ENCODE peak calls at places on chromosomes 16 and 17, in nine cellular contexts. M, V, P, Y, N, U, W, L and B are unnamed samples.

GRCh38 chr17:31907342-31907975 is 6.0 kb upstream of the UTP6 start:
- DNase-seq in M (peak), V (no peak), P (no peak), Y (no peak), N (no peak), U (peak), W (peak), L (no peak), B (peak)

GRCh38 chr17:32746698-32747097 is 130.2 kb downstream of the MYO1D start:
- DNase-seq in M (no peak), V (no peak), P (no peak), Y (peak), N (no peak), U (no peak), W (no peak), L (no peak), B (no peak)

GRCh38 chr17:71790791-71791190 is 330.0 kb upstream of the SOX9 start:
- DNase-seq in M (no peak), V (peak), P (no peak), Y (no peak), N (no peak), U (no peak), W (no peak), L (no peak), B (no peak)

GRCh38 chr17:47649972-47650524 is 329 bp downstream of the KPNB1 start:
- DNase-seq in M (peak), V (peak), P (peak), Y (no peak), N (peak), U (no peak), W (peak), L (peak), B (no peak)

GRCh38 chr16:31875112-31875803 is 1.7 kb downstream of the ZNF267 start:
- DNase-seq in M (no peak), V (no peak), P (no peak), Y (peak), N (no peak), U (no peak), W (no peak), L (no peak), B (no peak)

GRCh38 chr16:50188619-50189136 is 35.6 kb downstream of the TENT4B start:
- DNase-seq in M (no peak), V (no peak), P (no peak), Y (no peak), N (no peak), U (no peak), W (no peak), L (no peak), B (no peak)

GRCh38 chr17:45231481-45232116 is 9.9 kb downstream of the FMNL1 start:
- DNase-seq in M (no peak), V (peak), P (no peak), Y (no peak), N (no peak), U (no peak), W (peak), L (no peak), B (peak)

GRCh38 chr16:27355610-27356009 is 41.8 kb downstream of the IL4R start:
- DNase-seq in M (peak), V (no peak), P (no peak), Y (peak), N (no peak), U (peak), W (peak), L (peak), B (peak)

GRCh38 chr17:37194208-37194607 is 181.6 kb upstream of the C17orf78 start:
- DNase-seq in M (no peak), V (no peak), P (no peak), Y (no peak), N (no peak), U (no peak), W (no peak), L (no peak), B (no peak)

GRCh38 chr17:80348551-80349436 is 66.2 kb upstream of the ENDOV start:
- DNase-seq in M (no peak), V (no peak), P (peak), Y (peak), N (peak), U (no peak), W (no peak), L (no peak), B (no peak)

GRCh38 chr16:69724981-69725479 is 1.3 kb downstream of the NQO1 start:
- DNase-seq in M (peak), V (no peak), P (no peak), Y (peak), N (no peak), U (no peak), W (no peak), L (peak), B (no peak)

GRCh38 chr17:5772720-5773119 is 188.4 kb upstream of the NLRP1 start:
- DNase-seq in M (no peak), V (no peak), P (no peak), Y (no peak), N (no peak), U (no peak), W (no peak), L (no peak), B (no peak)

GRCh38 chr16:4233431-4233830 is 8.4 kb downstream of the SRL start:
- DNase-seq in M (no peak), V (no peak), P (no peak), Y (no peak), N (no peak), U (no peak), W (no peak), L (no peak), B (no peak)

GRCh38 chr16:54402270-54402669 is 115.7 kb upstream of the IRX3 start:
- DNase-seq in M (no peak), V (no peak), P (no peak), Y (no peak), N (no peak), U (no peak), W (no peak), L (no peak), B (no peak)

GRCh38 chr17:74962622-74963394 is 9.8 kb downstream of the HID1 start:
- DNase-seq in M (no peak), V (no peak), P (no peak), Y (no peak), N (no peak), U (no peak), W (no peak), L (no peak), B (no peak)

GRCh38 chr16:15502041-15502725 is 67.8 kb downstream of the BMERB1 start:
- DNase-seq in M (no peak), V (peak), P (peak), Y (peak), N (no peak), U (no peak), W (no peak), L (no peak), B (no peak)

GRCh38 chr17:82245144-82246039 is 16.6 kb downstream of the SLC16A3 start:
- DNase-seq in M (no peak), V (no peak), P (no peak), Y (no peak), N (no peak), U (no peak), W (no peak), L (no peak), B (no peak)

GRCh38 chr16:12339686-12340085 is 363.2 kb downstream of the SNX29 start:
- DNase-seq in M (no peak), V (no peak), P (no peak), Y (no peak), N (no peak), U (no peak), W (no peak), L (no peak), B (no peak)

GRCh38 chr16:56436258-56436657 is 10.9 kb upstream of the AMFR start:
- DNase-seq in M (no peak), V (no peak), P (no peak), Y (no peak), N (no peak), U (no peak), W (no peak), L (no peak), B (no peak)

GRCh38 chr17:31074772-31075538 is 19.8 kb upstream of the NF1 start:
- DNase-seq in M (no peak), V (peak), P (no peak), Y (no peak), N (no peak), U (no peak), W (no peak), L (no peak), B (no peak)

GRCh38 chr17:48791128-48792032 is 25.6 kb downstream of the TTLL6 start:
- DNase-seq in M (peak), V (peak), P (peak), Y (peak), N (peak), U (peak), W (peak), L (peak), B (peak)

DNA sequence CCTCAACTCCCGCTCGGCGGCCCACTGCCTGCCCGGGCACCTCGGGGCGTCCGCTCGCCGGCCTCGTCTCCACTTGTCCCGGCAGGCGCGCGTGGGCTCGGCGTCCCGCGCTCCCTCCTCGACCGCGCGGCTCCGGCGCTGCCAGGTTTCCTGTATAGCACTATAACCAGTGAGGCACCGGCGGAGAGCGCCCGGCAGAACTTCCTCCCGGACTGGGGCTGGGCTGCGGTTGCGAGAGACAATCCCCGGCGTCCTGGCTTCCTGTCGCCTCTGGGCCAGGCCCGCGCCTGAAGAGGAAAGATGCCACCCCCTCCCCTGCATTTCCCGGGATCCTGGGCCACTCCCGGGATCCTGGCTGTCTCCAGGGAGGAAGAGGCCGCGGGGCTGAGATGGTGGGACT is 119.3 kb upstream of the SMURF2 start:
- DNase-seq in M (no peak), V (no peak), P (peak), Y (peak), N (peak), U (peak), W (peak), L (peak), B (peak)
- H3K4me3 ChIP-seq in M (no peak), V (peak), P (peak), Y (no peak), N (peak), U (peak), W (peak), L (peak), B (no peak)

GRCh38 chr17:29138991-29139682 is 41.1 kb downstream of the MYO18A start:
- DNase-seq in M (no peak), V (no peak), P (no peak), Y (peak), N (no peak), U (peak), W (peak), L (peak), B (peak)

GRCh38 chr17:29140631-29141483 is 39.3 kb downstream of the MYO18A start:
- DNase-seq in M (no peak), V (no peak), P (no peak), Y (peak), N (no peak), U (no peak), W (no peak), L (peak), B (no peak)

GRCh38 chr17:29136998-29137730 is 43.0 kb downstream of the MYO18A start:
- DNase-seq in M (no peak), V (no peak), P (no peak), Y (no peak), N (no peak), U (no peak), W (no peak), L (no peak), B (no peak)

GRCh38 chr17:29140051-29140582 is 40.1 kb downstream of the MYO18A start:
- DNase-seq in M (peak), V (no peak), P (peak), Y (peak), N (no peak), U (peak), W (peak), L (peak), B (peak)

GRCh38 chr17:29138184-29138955 is 41.8 kb downstream of the MYO18A start:
- DNase-seq in M (no peak), V (no peak), P (no peak), Y (no peak), N (no peak), U (no peak), W (no peak), L (peak), B (no peak)
- TF ChIP-seq POLR2A in M (no peak), V (no peak), P (no peak), Y (no peak), N (no peak), U (no peak), W (no peak), L (no peak), B (no peak)

DNA sequence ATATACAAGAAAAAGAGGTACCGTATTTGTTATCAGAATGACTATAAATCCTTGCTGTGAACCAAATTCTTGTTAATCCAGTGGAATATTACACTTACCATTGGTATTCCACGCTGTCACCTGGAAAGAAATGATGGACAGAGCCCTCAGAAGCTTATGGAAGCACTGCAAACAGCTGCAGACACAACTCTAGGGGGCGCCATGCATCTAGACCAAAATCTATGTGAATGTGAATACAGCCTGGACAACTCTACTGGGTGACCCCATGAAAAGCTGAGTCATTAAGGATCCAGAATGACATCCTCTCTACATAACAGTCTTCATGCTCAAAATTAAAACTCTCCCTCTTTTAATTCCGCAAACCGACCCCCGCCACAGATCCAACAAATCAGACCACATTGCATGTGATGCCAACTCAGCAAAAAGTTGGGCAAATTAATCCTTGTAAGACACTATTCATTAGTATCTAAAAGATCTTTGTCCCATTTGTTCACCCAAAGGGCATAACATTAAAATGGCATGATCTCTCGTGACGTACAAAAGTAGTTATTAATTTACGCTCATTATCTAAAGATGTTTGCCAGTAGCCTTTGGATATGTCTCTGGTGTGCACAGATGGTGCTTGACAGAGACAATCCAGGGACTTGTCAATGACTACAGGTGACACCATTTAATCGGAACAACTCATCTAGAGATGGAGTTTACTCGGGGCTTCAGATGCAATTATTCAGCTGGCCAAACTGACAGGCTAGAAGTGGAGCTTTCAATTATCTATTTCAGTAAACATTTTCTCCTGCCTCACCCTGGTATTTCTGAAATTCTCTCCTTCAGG is 552.7 kb upstream of the PSMD7 start:
- DNase-seq in M (no peak), V (no peak), P (no peak), Y (peak), N (no peak), U (no peak), W (no peak), L (no peak), B (no peak)
- TF ChIP-seq CTCF in M (no peak), V (no peak), P (no peak), Y (peak), N (no peak), U (no peak), W (no peak), L (no peak), B (no peak)

DNA sequence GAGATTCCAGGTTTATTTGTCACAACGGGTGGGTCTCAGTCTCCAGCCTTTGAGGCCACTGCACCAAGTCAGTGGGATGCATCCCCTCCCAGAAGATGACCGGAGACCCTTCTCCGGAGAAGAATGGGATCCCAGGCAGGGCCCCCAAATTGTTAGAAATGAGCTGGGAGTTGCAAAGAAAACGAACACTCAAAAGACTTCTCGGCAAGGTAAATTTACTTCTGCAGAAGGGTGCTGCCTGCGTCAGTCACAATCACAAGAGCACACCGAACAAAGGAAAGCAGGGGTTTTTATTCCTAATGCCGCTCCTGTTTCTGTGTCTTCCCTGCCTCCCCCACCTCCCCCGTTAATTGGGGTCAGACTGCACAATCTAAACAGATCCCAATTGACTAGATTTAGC is 61.4 kb downstream of the ATF7IP2 start:
- DNase-seq in M (no peak), V (no peak), P (no peak), Y (no peak), N (no peak), U (no peak), W (no peak), L (no peak), B (no peak)
- H3K4me3 ChIP-seq in M (no peak), V (no peak), P (no peak), Y (no peak), N (no peak), U (no peak), W (no peak), L (no peak), B (no peak)

DNA sequence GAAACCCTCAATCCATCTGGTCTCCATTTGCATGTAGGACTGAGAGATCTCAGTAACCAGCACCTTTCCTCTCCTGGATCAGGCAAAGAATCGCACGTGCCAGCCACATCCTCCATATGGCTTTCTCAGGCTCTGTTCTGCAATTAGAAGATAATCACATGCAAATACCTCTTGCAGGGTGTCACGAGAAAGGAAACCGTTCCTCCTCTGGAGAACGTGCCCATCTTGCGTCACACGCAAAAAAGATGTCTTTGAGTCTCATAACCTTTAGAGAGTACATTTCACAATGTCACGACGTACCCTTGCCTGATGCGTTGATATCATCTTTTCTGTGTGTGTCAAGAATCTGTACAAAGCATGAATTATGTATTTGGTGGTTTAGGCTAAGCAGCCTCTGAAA is 36.2 kb upstream of the DNAH17 start:
- DNase-seq in M (no peak), V (no peak), P (no peak), Y (peak), N (no peak), U (no peak), W (no peak), L (no peak), B (no peak)
- TF ChIP-seq POLR2A in M (no peak), V (no peak), P (no peak), Y (no peak), N (no peak), U (no peak), W (no peak), L (no peak), B (no peak)

GRCh38 chr16:325375-326155 is 27.0 kb downstream of the AXIN1 start:
- DNase-seq in M (no peak), V (no peak), P (no peak), Y (peak), N (no peak), U (no peak), W (no peak), L (no peak), B (no peak)
- TF ChIP-seq CTCF in M (no peak), V (no peak), P (no peak), Y (no peak), N (no peak), U (no peak), W (no peak), L (no peak), B (no peak)

GRCh38 chr16:22369221-22369811 is 5.1 kb downstream of the CDR2 start:
- DNase-seq in M (no peak), V (no peak), P (no peak), Y (peak), N (no peak), U (no peak), W (no peak), L (no peak), B (no peak)
- H3K4me3 ChIP-seq in M (no peak), V (no peak), P (no peak), Y (no peak), N (no peak), U (no peak), W (no peak), L (no peak), B (no peak)

GRCh38 chr17:28712705-28713415 is 1.2 kb upstream of the PROCA1 start:
- DNase-seq in M (no peak), V (no peak), P (no peak), Y (no peak), N (no peak), U (no peak), W (no peak), L (no peak), B (no peak)

GRCh38 chr17:28712037-28712704 is 483 bp upstream of the PROCA1 start:
- DNase-seq in M (peak), V (no peak), P (no peak), Y (peak), N (no peak), U (peak), W (no peak), L (peak), B (peak)

GRCh38 chr17:28714281-28714680 is 2.6 kb upstream of the PROCA1 start:
- DNase-seq in M (no peak), V (no peak), P (no peak), Y (peak), N (no peak), U (no peak), W (no peak), L (no peak), B (no peak)

GRCh38 chr17:28711723-28712036 is at the start of gene PROCA1:
- DNase-seq in M (no peak), V (no peak), P (no peak), Y (no peak), N (no peak), U (no peak), W (no peak), L (peak), B (no peak)

DNA sequence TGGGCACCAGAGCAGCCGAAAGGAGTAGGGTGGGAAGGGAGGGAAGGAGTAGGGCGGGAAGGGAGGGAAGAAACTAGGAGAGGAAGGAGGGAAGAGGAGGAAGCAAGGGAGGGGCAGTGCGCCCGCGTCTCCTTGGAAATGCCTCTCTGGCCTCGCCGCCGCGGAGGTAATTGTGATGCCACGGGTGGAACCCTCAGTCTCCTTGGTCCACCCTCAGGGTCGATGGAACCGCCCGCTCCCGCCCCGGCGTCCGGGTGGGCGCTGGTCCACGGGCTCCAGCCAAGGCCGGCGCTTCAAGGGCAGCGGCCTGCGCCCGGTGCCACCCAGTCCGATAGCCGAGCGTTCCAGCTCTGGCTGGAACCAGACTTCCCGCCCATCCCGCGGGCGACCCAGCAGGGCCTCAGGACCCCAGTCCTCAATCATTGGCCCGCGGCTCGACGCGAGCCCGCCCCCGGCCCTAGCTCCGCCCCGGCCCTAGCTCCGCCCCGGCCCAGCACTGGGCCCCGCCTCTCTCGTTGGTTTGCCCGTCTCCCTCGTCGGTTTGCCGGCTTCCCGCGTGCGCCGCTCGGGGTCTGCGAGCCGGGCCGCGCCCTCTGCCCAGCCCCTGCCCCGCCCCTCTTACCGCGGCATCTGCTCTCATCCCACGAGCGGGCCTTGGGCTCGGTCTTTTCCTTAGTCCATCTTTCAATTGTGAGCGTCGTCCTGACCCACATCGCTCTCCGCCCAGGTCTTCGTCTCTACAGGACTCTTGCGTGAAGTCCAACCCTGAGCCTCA is 553 bp downstream of the PROCA1 start:
- DNase-seq in M (peak), V (peak), P (peak), Y (peak), N (peak), U (peak), W (peak), L (peak), B (peak)
- TF ChIP-seq POLR2A in M (peak), V (peak), P (no peak), Y (peak), N (no peak), U (peak), W (no peak), L (peak), B (peak)